ENCODE peak calls at places on chromosomes 2 and 18, in five cellular contexts. A is sigmoid colon, D is AG10803, I is neural crest cell, N is RWPE1. G is an unnamed sample.

GRCh38 chr2:236997086-236997485 is 88.6 kb upstream of the COPS8 start:
- DNase-seq in A (no peak), D (no peak), I (no peak), N (no peak), G (no peak)

GRCh38 chr2:65281626-65282351 is 54.2 kb downstream of the ACTR2 start:
- DNase-seq in A (peak; percentile 80), D (peak; percentile 66), I (no peak), N (no peak), G (no peak)

GRCh38 chr2:168901013-168901412 is at the start of gene G6PC2:
- DNase-seq in A (no peak), D (no peak), I (no peak), N (no peak), G (no peak)

GRCh38 chr2:170973492-170974303 is 44.6 kb downstream of the GORASP2 start:
- DNase-seq in A (peak; percentile 92), D (peak; percentile 65), I (peak; percentile 89), N (peak; percentile 94), G (peak; percentile 89)

GRCh38 chr2:226781471-226781870 is 18.1 kb downstream of the IRS1 start:
- DNase-seq in A (no peak), D (no peak), I (no peak), N (no peak), G (no peak)

GRCh38 chr2:212197776-212198175 is 340.8 kb downstream of the ERBB4 start:
- DNase-seq in A (no peak), D (no peak), I (no peak), N (no peak), G (no peak)

GRCh38 chr2:144032566-144032965 is 487.4 kb downstream of the ZEB2 start:
- DNase-seq in A (no peak), D (peak; percentile 98), I (no peak), N (no peak), G (no peak)

GRCh38 chr2:85063981-85064599 is 69.1 kb upstream of the TCF7L1 start:
- DNase-seq in A (no peak), D (peak; percentile 44), I (no peak), N (no peak), G (no peak)

GRCh38 chr2:156437272-156437671 is 1.1 kb downstream of the GPD2 start:
- DNase-seq in A (peak; percentile 79), D (peak; percentile 67), I (no peak), N (no peak), G (no peak)

GRCh38 chr2:144580521-144581153 is 60.7 kb upstream of the ZEB2 start:
- DNase-seq in A (no peak), D (no peak), I (no peak), N (no peak), G (no peak)

GRCh38 chr2:12717191-12717987 is 653 bp downstream of the TRIB2 start:
- DNase-seq in A (peak; percentile 79), D (peak; percentile 71), I (peak; percentile 51), N (peak; percentile 55), G (peak; percentile 64)

GRCh38 chr2:18630101-18630500 is 40.7 kb upstream of the NT5C1B start:
- DNase-seq in A (no peak), D (peak; percentile 81), I (no peak), N (peak; percentile 34), G (no peak)

GRCh38 chr2:152221870-152222269 is 46.3 kb upstream of the STAM2 start:
- DNase-seq in A (no peak), D (peak; percentile 66), I (no peak), N (no peak), G (no peak)

GRCh38 chr18:395481-396250 is 104.8 kb downstream of the COLEC12 start:
- DNase-seq in A (no peak), D (peak; percentile 94), I (no peak), N (no peak), G (no peak)

GRCh38 chr18:8389391-8390340 is 219.6 kb upstream of the RAB12 start:
- DNase-seq in A (peak; percentile 76), D (peak; percentile 71), I (peak; percentile 74), N (peak; percentile 70), G (peak; percentile 75)

GRCh38 chr2:201969241-201969937 is 64.3 kb upstream of the FZD7 start:
- DNase-seq in A (peak; percentile 11), D (no peak), I (no peak), N (no peak), G (no peak)

GRCh38 chr2:205323929-205324328 is 358.4 kb upstream of the NRP2 start:
- DNase-seq in A (no peak), D (no peak), I (no peak), N (no peak), G (no peak)

GRCh38 chr18:46282177-46282570 is 178.0 kb downstream of the HAUS1 start:
- DNase-seq in A (no peak), D (no peak), I (no peak), N (no peak), G (no peak)

GRCh38 chr2:83874066-83874465 is 585.0 kb downstream of the SUCLG1 start:
- DNase-seq in A (no peak), D (no peak), I (no peak), N (no peak), G (no peak)

GRCh38 chr2:17747684-17748452 is 5.7 kb downstream of the SMC6 start:
- DNase-seq in A (no peak), D (no peak), I (no peak), N (peak; percentile 29), G (no peak)

GRCh38 chr2:201996681-201997254 is 36.9 kb upstream of the FZD7 start:
- DNase-seq in A (no peak), D (no peak), I (no peak), N (peak; percentile 31), G (no peak)

GRCh38 chr2:152694161-152694661 is 23.1 kb downstream of the PRPF40A start:
- DNase-seq in A (no peak), D (peak; percentile 64), I (no peak), N (peak; percentile 14), G (no peak)

GRCh38 chr2:95344208-95344570 is 47.0 kb downstream of the KCNIP3 start:
- DNase-seq in A (peak; percentile 49), D (no peak), I (no peak), N (no peak), G (no peak)

GRCh38 chr2:3635171-3636008 is 22.6 kb upstream of the ALLC start:
- DNase-seq in A (peak; percentile 64), D (no peak), I (no peak), N (no peak), G (no peak)

GRCh38 chr2:14543284-14543683 is 89.2 kb upstream of the LRATD1 start:
- DNase-seq in A (no peak), D (no peak), I (no peak), N (no peak), G (no peak)

GRCh38 chr2:134218928-134219707 is 34.8 kb upstream of the MGAT5 start:
- DNase-seq in A (no peak), D (no peak), I (no peak), N (no peak), G (no peak)

GRCh38 chr2:240855670-240856069 is 13.0 kb upstream of the AGXT start:
- DNase-seq in A (no peak), D (no peak), I (no peak), N (no peak), G (no peak)

GRCh38 chr18:74456017-74456408 is 1.1 kb downstream of the DIPK1C start:
- DNase-seq in A (no peak), D (no peak), I (no peak), N (no peak), G (no peak)

GRCh38 chr2:85264471-85264870 is 63.3 kb downstream of the TGOLN2 start:
- DNase-seq in A (no peak), D (peak; percentile 68), I (no peak), N (no peak), G (no peak)

DNA sequence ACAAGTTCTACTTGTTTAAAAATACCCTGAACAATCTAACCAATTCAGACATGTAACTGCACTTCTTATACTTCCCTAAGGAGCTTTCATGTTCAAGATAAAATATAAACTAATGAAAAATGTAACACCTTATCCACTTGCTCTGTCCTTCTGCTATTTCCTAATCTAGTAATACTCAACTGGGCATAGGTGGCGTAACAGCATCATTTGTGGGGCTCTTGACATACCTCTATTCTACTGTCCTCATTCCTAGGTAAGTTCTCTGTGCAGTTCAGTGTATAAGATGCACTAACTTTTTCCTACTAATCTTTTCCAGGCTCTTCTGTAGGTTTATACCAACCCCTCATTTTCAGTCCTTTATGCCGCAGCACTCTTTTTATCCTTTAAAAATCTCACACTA is 36.7 kb downstream of the PRKD3 start:
- DNase-seq in A (no peak), D (no peak), I (no peak), N (peak; percentile 7), G (no peak)
- TF ChIP-seq CTCF in A (no peak), D (no peak), I (no peak), N (no peak), G (no peak)

GRCh38 chr18:50573679-50574078 is 13.8 kb downstream of the MAPK4 start:
- DNase-seq in A (no peak), D (no peak), I (no peak), N (no peak), G (no peak)
- TF ChIP-seq CTCF in A (no peak), D (peak; percentile 9), I (peak; percentile 45), N (no peak), G (peak; percentile 55)

DNA sequence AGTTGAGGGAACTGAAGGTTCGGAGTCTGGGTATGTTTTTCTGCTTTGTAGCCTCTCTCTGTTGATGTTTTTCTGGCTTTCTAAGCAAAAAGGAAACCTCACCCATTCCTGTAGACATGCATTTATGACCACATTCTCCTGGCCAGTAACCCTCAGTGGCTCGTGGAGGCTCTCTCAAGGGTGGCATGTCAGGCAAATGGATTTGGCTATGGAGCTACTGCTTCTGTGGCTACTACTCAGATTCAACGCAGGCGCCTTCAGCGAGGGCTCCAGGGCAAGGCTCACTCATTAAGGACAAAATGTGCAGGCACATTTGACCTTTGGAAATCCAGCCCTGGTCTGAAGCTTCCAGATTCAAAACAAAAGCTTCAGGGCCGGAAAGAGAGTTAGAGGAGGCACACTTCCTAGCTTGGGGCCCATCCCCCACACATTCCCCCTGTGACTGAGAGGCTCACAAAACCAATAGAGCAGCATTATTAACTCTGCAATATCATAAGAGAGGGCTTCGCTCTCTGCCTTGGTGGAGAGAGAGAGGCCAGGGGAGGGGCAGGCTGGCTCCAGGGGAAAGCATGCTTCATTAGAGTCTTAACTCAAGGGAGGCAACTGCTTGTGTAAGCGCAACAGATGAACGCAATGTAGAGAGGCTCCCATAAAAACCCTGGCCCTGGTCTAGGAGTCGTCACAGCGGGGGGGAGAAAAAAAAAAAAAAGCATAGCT is 22.1 kb downstream of the KLF7 start:
- DNase-seq in A (peak; percentile 90), D (peak; percentile 91), I (peak; percentile 47), N (no peak), G (peak; percentile 53)
- TF ChIP-seq CTCF in A (no peak), D (no peak), I (no peak), N (no peak), G (no peak)

DNA sequence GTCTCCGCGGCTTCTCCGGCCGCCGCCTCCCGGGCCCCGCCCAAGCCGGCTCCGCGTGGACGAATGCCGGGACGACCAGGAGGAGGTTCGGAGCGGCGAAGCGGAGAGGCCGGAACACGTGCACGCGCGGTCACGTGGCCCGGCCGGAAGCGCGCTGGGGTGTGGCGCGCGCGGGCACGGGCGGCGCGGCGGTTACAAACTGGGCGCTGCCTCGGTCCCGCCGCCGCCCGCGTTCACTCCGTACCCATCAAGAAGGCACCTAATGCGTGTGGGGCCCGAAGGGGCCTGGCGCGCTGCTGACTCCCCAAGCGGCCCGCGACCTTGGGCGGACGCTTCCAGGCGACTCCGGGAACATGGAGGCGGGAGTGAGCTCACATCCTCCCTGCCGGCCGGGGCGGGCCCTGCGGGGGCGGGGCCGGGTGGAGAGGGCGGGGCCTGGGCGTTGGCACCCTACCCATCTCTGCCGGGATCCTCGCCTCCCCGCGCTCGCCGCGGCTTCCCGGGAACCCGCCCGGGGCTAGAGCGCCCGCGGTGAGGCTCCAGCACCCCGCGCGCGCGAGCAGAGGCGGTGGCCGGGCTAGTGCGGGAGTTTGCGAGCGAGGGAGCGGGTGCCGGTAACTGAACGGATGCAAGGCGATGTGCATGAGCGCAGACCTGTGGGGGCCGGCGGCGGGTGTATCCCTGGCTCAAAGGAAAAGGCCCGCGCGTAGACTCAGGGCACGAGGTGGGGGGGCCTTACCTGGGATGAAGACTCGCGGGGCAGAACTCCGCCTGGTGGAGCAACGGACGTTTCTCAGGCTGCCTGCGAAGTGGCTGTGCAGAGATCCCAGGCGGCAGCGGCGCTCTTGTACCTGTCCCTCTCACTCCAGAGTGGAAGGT is at the start of gene TMEM185B:
- DNase-seq in A (peak; percentile 95), D (peak; percentile 80), I (peak; percentile 81), N (peak; percentile 93), G (peak; percentile 85)
- TF ChIP-seq CTCF in A (no peak), D (peak; percentile 31), I (peak; percentile 58), N (peak; percentile 51), G (peak; percentile 18)